ENCODE peak calls at places on chromosomes 2 and 18, in seven cellular contexts. Q is activated CD4-positive, alpha-beta memory T cell treated with anti-CD3 and anti-CD28 coated beads for 36 hours; X is HT1080; Z is HCT116; N is fibroblast of mammary gland; M is cardiac septum; H is RCC 7860. T is an unnamed sample.

GRCh38 chr2:14321357-14321756 is 311.2 kb upstream of the LRATD1 start:
- DNase-seq in H (no peak), Z (no peak), N (no peak), Q (no peak), M (no peak), X (no peak), T (no peak)

GRCh38 chr18:56003009-56003408 is 415.0 kb upstream of the TCF4 start:
- DNase-seq in X (no peak), M (no peak), N (no peak), H (no peak), Z (no peak), Q (no peak), T (no peak)

GRCh38 chr2:165725421-165725820 is 68.6 kb downstream of the GALNT3 start:
- DNase-seq in Q (no peak), H (peak), M (no peak), N (peak), X (peak), Z (no peak), T (peak)

GRCh38 chr2:193810533-193810932 is 1615.8 kb upstream of the TMEFF2 start:
- DNase-seq in Z (no peak), N (peak), Q (no peak), M (no peak), H (peak), X (no peak), T (peak)

GRCh38 chr2:186780701-186781316 is 68.2 kb downstream of the ZSWIM2 start:
- DNase-seq in H (peak), M (no peak), N (peak), Z (peak), X (peak), Q (no peak), T (peak)

GRCh38 chr2:1082456-1083205 is 132.0 kb downstream of the SNTG2 start:
- DNase-seq in M (no peak), Q (no peak), Z (no peak), X (no peak), N (no peak), H (no peak), T (no peak)

GRCh38 chr18:26085056-26085455 is 5.4 kb downstream of the SS18 start:
- DNase-seq in Q (no peak), Z (no peak), M (no peak), N (no peak), H (no peak), X (no peak), T (no peak)

GRCh38 chr2:106866636-106867035 is 19.3 kb downstream of the ST6GAL2 start:
- DNase-seq in Z (no peak), N (peak), Q (no peak), M (no peak), X (no peak), H (no peak), T (no peak)

GRCh38 chr2:1990724-1991123 is 246.4 kb upstream of the PXDN start:
- DNase-seq in M (peak), X (peak), H (no peak), Q (no peak), N (no peak), Z (no peak), T (peak)

GRCh38 chr2:104654813-104655212 is 199.1 kb upstream of the POU3F3 start:
- DNase-seq in Z (no peak), N (no peak), X (no peak), M (no peak), Q (no peak), H (no peak), T (no peak)

GRCh38 chr2:50388324-50388723 is 643.6 kb downstream of the NRXN1 start:
- DNase-seq in H (no peak), X (no peak), Z (no peak), N (no peak), M (no peak), Q (no peak), T (no peak)

GRCh38 chr2:182088681-182089333 is 103.2 kb downstream of the PPP1R1C start:
- DNase-seq in Q (no peak), M (no peak), X (no peak), Z (no peak), H (no peak), N (no peak), T (no peak)

GRCh38 chr18:3056311-3056710 is 43.4 kb upstream of the LPIN2 start:
- DNase-seq in X (no peak), N (no peak), Q (no peak), M (no peak), H (no peak), Z (no peak), T (no peak)

GRCh38 chr2:200221055-200221692 is 85.3 kb upstream of the SPATS2L start:
- DNase-seq in H (no peak), M (no peak), Q (no peak), X (no peak), Z (no peak), N (no peak), T (no peak)

GRCh38 chr18:24791736-24792135 is 331.3 kb downstream of the HRH4 start:
- DNase-seq in N (no peak), H (no peak), Q (no peak), X (no peak), Z (no peak), M (no peak), T (no peak)

GRCh38 chr2:62736899-62737559 is 31.5 kb downstream of the EHBP1 start:
- DNase-seq in Z (no peak), H (no peak), X (no peak), M (no peak), N (no peak), Q (no peak), T (peak)

GRCh38 chr2:134117651-134118050 is 136.2 kb upstream of the MGAT5 start:
- DNase-seq in M (no peak), Q (no peak), N (no peak), Z (no peak), X (no peak), H (no peak), T (no peak)

GRCh38 chr2:6535572-6535971 is 330.1 kb downstream of the CMPK2 start:
- DNase-seq in X (no peak), N (no peak), Z (no peak), M (no peak), H (no peak), Q (no peak), T (no peak)

GRCh38 chr2:42944744-42945415 is 152.5 kb upstream of the HAAO start:
- DNase-seq in M (no peak), X (peak), Z (peak), N (peak), Q (no peak), H (peak), T (peak)

GRCh38 chr18:66564236-66564635 is 39.7 kb downstream of the CDH19 start:
- DNase-seq in H (no peak), X (no peak), Z (no peak), N (no peak), M (no peak), Q (no peak), T (no peak)

GRCh38 chr2:38184964-38185603 is 109.1 kb upstream of the CYP1B1 start:
- DNase-seq in N (peak), H (peak), Q (no peak), M (no peak), Z (no peak), X (peak), T (peak)

GRCh38 chr2:162071016-162071415 is 3.0 kb downstream of the DPP4 start:
- DNase-seq in Q (no peak), H (no peak), N (peak), Z (no peak), M (no peak), X (peak), T (peak)

GRCh38 chr2:46873632-46874068 is 42.0 kb downstream of the MCFD2 start:
- DNase-seq in X (peak), H (peak), Q (peak), N (peak), M (peak), Z (peak), T (peak)

T was measured in M059J.